ENCODE peak calls at places on chromosomes 7 and 10, in six cellular contexts. One of them, this sample, is unnamed.

GRCh38 chr10:44306147-44306710 is 78.7 kb downstream of the CXCL12 start:
- DNase-seq in glomerular endothelial cell: no peak
- DNase-seq in amniotic stem cell: peak; percentile 27
- DNase-seq in sciatic nerve: no peak
- DNase-seq in lower leg skin: no peak
- DNase-seq in GM19239: no peak
- DNase-seq in this sample: no peak

GRCh38 chr10:109894516-109894915 is 28.8 kb downstream of the XPNPEP1 start:
- DNase-seq in GM19239: no peak
- DNase-seq in sciatic nerve: peak; percentile 75
- DNase-seq in lower leg skin: peak; percentile 93
- DNase-seq in glomerular endothelial cell: no peak
- DNase-seq in amniotic stem cell: no peak
- DNase-seq in this sample: no peak

GRCh38 chr7:46139079-46139478 is 218.0 kb upstream of the IGFBP3 start:
- DNase-seq in lower leg skin: no peak
- DNase-seq in GM19239: no peak
- DNase-seq in glomerular endothelial cell: no peak
- DNase-seq in amniotic stem cell: peak; percentile 9
- DNase-seq in sciatic nerve: no peak
- DNase-seq in this sample: no peak

GRCh38 chr10:68604441-68604840 is 44.3 kb downstream of the TET1 start:
- DNase-seq in GM19239: no peak
- DNase-seq in lower leg skin: no peak
- DNase-seq in amniotic stem cell: no peak
- DNase-seq in sciatic nerve: no peak
- DNase-seq in glomerular endothelial cell: no peak
- DNase-seq in this sample: no peak

GRCh38 chr7:159215053-159215452 is 70.4 kb upstream of the VIPR2 start:
- DNase-seq in glomerular endothelial cell: no peak
- DNase-seq in sciatic nerve: no peak
- DNase-seq in lower leg skin: peak; percentile 29
- DNase-seq in amniotic stem cell: no peak
- DNase-seq in GM19239: no peak
- DNase-seq in this sample: no peak

GRCh38 chr7:30785786-30786185 is 14.6 kb downstream of the MINDY4 start:
- DNase-seq in GM19239: no peak
- DNase-seq in sciatic nerve: no peak
- DNase-seq in glomerular endothelial cell: no peak
- DNase-seq in amniotic stem cell: no peak
- DNase-seq in lower leg skin: no peak
- DNase-seq in this sample: no peak

GRCh38 chr10:86813101-86813500 is 56.7 kb downstream of the BMPR1A start:
- DNase-seq in GM19239: no peak
- DNase-seq in glomerular endothelial cell: no peak
- DNase-seq in sciatic nerve: no peak
- DNase-seq in lower leg skin: no peak
- DNase-seq in amniotic stem cell: no peak
- DNase-seq in this sample: no peak

GRCh38 chr7:157930441-157930840 is 593.6 kb downstream of the DNAJB6 start:
- DNase-seq in amniotic stem cell: no peak
- DNase-seq in glomerular endothelial cell: no peak
- DNase-seq in GM19239: no peak
- DNase-seq in lower leg skin: peak; percentile 49
- DNase-seq in sciatic nerve: no peak
- DNase-seq in this sample: no peak

GRCh38 chr7:5643280-5643679 is 138.2 kb downstream of the RNF216 start:
- DNase-seq in amniotic stem cell: no peak
- DNase-seq in sciatic nerve: no peak
- DNase-seq in lower leg skin: no peak
- DNase-seq in glomerular endothelial cell: no peak
- DNase-seq in GM19239: no peak
- DNase-seq in this sample: no peak

GRCh38 chr10:79084972-79085597 is 16.3 kb downstream of the ZMIZ1 start:
- DNase-seq in amniotic stem cell: no peak
- DNase-seq in sciatic nerve: no peak
- DNase-seq in lower leg skin: no peak
- DNase-seq in GM19239: no peak
- DNase-seq in glomerular endothelial cell: no peak
- DNase-seq in this sample: no peak

GRCh38 chr10:110226926-110227641 is 19.7 kb downstream of the MXI1 start:
- DNase-seq in glomerular endothelial cell: no peak
- DNase-seq in sciatic nerve: peak; percentile 92
- DNase-seq in amniotic stem cell: peak; percentile 85
- DNase-seq in lower leg skin: peak; percentile 94
- DNase-seq in GM19239: no peak
- DNase-seq in this sample: peak; percentile 89

GRCh38 chr7:30225863-30226361 is 58.5 kb upstream of the ZNRF2 start:
- DNase-seq in amniotic stem cell: no peak
- DNase-seq in lower leg skin: no peak
- DNase-seq in glomerular endothelial cell: no peak
- DNase-seq in GM19239: no peak
- DNase-seq in sciatic nerve: peak; percentile 61
- DNase-seq in this sample: no peak

GRCh38 chr10:93198401-93199175 is 124.9 kb downstream of the CYP26A1 start:
- DNase-seq in glomerular endothelial cell: no peak
- DNase-seq in sciatic nerve: no peak
- DNase-seq in lower leg skin: peak; percentile 77
- DNase-seq in GM19239: no peak
- DNase-seq in amniotic stem cell: no peak
- DNase-seq in this sample: no peak

GRCh38 chr10:63887026-63887589 is 365.9 kb downstream of the REEP3 start:
- DNase-seq in glomerular endothelial cell: no peak
- DNase-seq in lower leg skin: no peak
- DNase-seq in amniotic stem cell: no peak
- DNase-seq in sciatic nerve: no peak
- DNase-seq in GM19239: no peak
- DNase-seq in this sample: no peak

GRCh38 chr10:87867453-87867852 is 4.0 kb downstream of the PTEN start:
- DNase-seq in GM19239: no peak
- DNase-seq in glomerular endothelial cell: no peak
- DNase-seq in sciatic nerve: no peak
- DNase-seq in lower leg skin: no peak
- DNase-seq in amniotic stem cell: no peak
- DNase-seq in this sample: no peak

GRCh38 chr7:104956753-104957450 is 57.1 kb upstream of the KMT2E start:
- DNase-seq in amniotic stem cell: peak; percentile 58
- DNase-seq in lower leg skin: peak; percentile 52
- DNase-seq in glomerular endothelial cell: no peak
- DNase-seq in GM19239: no peak
- DNase-seq in sciatic nerve: no peak
- DNase-seq in this sample: no peak

GRCh38 chr7:158531661-158532060 is 56.0 kb downstream of the PTPRN2 start:
- DNase-seq in amniotic stem cell: no peak
- DNase-seq in glomerular endothelial cell: no peak
- DNase-seq in GM19239: no peak
- DNase-seq in lower leg skin: no peak
- DNase-seq in sciatic nerve: no peak
- DNase-seq in this sample: no peak

GRCh38 chr10:103564799-103565365 is 71.4 kb downstream of the NEURL1 start:
- DNase-seq in sciatic nerve: no peak
- DNase-seq in GM19239: no peak
- DNase-seq in amniotic stem cell: no peak
- DNase-seq in glomerular endothelial cell: no peak
- DNase-seq in lower leg skin: no peak
- DNase-seq in this sample: no peak